ENCODE peak calls at places on chromosome 9, in four cellular contexts. G, W, U and Z are unnamed samples.

GRCh38 chr9:76912631-76913275 is 6.8 kb upstream of the PRUNE2 start:
- DNase-seq in W (no peak), U (no peak), G (peak), Z (no peak)

GRCh38 chr9:114836769-114837168 is 30.9 kb upstream of the TNFSF15 start:
- DNase-seq in U (no peak), G (no peak), W (no peak), Z (no peak)

GRCh38 chr9:128159073-128159783 is 837 bp upstream of the BBLN start:
- DNase-seq in U (no peak), W (no peak), G (no peak), Z (no peak)

GRCh38 chr9:116073826-116074225 is 79.8 kb upstream of the PAPPA start:
- DNase-seq in U (no peak), W (no peak), G (peak), Z (no peak)

GRCh38 chr9:68505681-68506409 is 34.8 kb downstream of the TMEM252 start:
- DNase-seq in W (no peak), G (no peak), U (no peak), Z (no peak)

GRCh38 chr9:22117511-22118388 is 108.6 kb upstream of the CDKN2B start:
- DNase-seq in U (peak), W (no peak), G (peak), Z (no peak)

GRCh38 chr9:110828148-110828730 is 159.6 kb downstream of the MUSK start:
- DNase-seq in W (no peak), G (peak), U (no peak), Z (no peak)

GRCh38 chr9:38662763-38663593 is 42.6 kb upstream of the ANKRD18A start:
- DNase-seq in U (peak), G (no peak), W (no peak), Z (no peak)

GRCh38 chr9:134623408-134624066 is 18.1 kb upstream of the COL5A1 start:
- DNase-seq in G (no peak), U (no peak), W (no peak), Z (no peak)

GRCh38 chr9:1044643-1045042 is 5.5 kb upstream of the DMRT2 start:
- DNase-seq in G (no peak), U (no peak), W (no peak), Z (no peak)

GRCh38 chr9:114348261-114348905 is 18.7 kb downstream of the ORM2 start:
- DNase-seq in W (no peak), G (no peak), U (no peak), Z (no peak)

GRCh38 chr9:88828018-88828417 is 163.2 kb upstream of the S1PR3 start:
- DNase-seq in G (no peak), U (no peak), W (no peak), Z (no peak)

GRCh38 chr9:107894572-107895261 is 405.1 kb upstream of the KLF4 start:
- DNase-seq in W (peak), U (no peak), G (peak), Z (no peak)

GRCh38 chr9:113738506-113738897 is 137.6 kb upstream of the ZNF618 start:
- DNase-seq in U (no peak), W (no peak), G (no peak), Z (peak)

GRCh38 chr9:29969408-29969807 is 2396.1 kb upstream of the C9orf72 start:
- DNase-seq in W (no peak), G (no peak), U (no peak), Z (no peak)

GRCh38 chr9:80028501-80028900 is 456.7 kb downstream of the TLE4 start:
- DNase-seq in G (no peak), U (no peak), W (no peak), Z (no peak)

GRCh38 chr9:111752455-111752854 is 42.3 kb downstream of the SHOC1 start:
- DNase-seq in W (peak), U (no peak), G (peak), Z (no peak)

GRCh38 chr9:120532475-120532874 is 47.5 kb downstream of the CDK5RAP2 start:
- DNase-seq in G (no peak), U (no peak), W (peak), Z (no peak)

GRCh38 chr9:7363777-7364477 is 435.7 kb downstream of the DMAC1 start:
- DNase-seq in U (peak), G (no peak), W (no peak), Z (no peak)

GRCh38 chr9:23219471-23219870 is 606.6 kb downstream of the ELAVL2 start:
- DNase-seq in W (no peak), G (no peak), U (no peak), Z (no peak)

GRCh38 chr9:95043826-95044225 is 273.7 kb downstream of the FANCC start:
- DNase-seq in W (no peak), G (no peak), U (peak), Z (no peak)

GRCh38 chr9:122248448-122248865 is 16.2 kb downstream of the RBM18 start:
- DNase-seq in U (no peak), G (no peak), W (peak), Z (no peak)

GRCh38 chr9:19223724-19224123 is 6.8 kb upstream of the DENND4C start:
- DNase-seq in W (no peak), G (no peak), U (peak), Z (no peak)

GRCh38 chr9:105656131-105656921 is 5.9 kb upstream of the TAL2 start:
- DNase-seq in G (no peak), W (peak), U (no peak), Z (no peak)

GRCh38 chr9:103867886-103868285 is 226.2 kb upstream of the SMC2 start:
- DNase-seq in W (no peak), G (no peak), U (no peak), Z (no peak)

GRCh38 chr9:133701321-133701980 is 36.7 kb downstream of the SARDH start:
- DNase-seq in G (no peak), W (no peak), U (no peak), Z (no peak)

GRCh38 chr9:81395301-81396054 is 293.9 kb downstream of the TLE1 start:
- DNase-seq in U (no peak), G (no peak), W (no peak), Z (no peak)

GRCh38 chr9:84310903-84311302 is 29.7 kb downstream of the SLC28A3 start:
- DNase-seq in G (no peak), W (no peak), U (no peak), Z (no peak)

GRCh38 chr9:79912641-79913040 is 340.9 kb downstream of the TLE4 start:
- DNase-seq in W (no peak), U (no peak), G (no peak), Z (no peak)

GRCh38 chr9:101711330-101711941 is 27.0 kb downstream of the GRIN3A start:
- DNase-seq in W (peak), G (no peak), U (peak), Z (peak)

GRCh38 chr9:108272350-108272899 is 583.4 kb downstream of the ACTL7B start:
- DNase-seq in G (peak), W (peak), U (peak), Z (no peak)

GRCh38 chr9:6667633-6668280 is 22.2 kb upstream of the GLDC start:
- DNase-seq in U (peak), W (peak), G (peak), Z (no peak)

GRCh38 chr9:134315716-134316443 is 10.4 kb upstream of the RXRA start:
- DNase-seq in U (no peak), W (no peak), G (no peak), Z (no peak)

GRCh38 chr9:90038778-90039177 is 434.0 kb downstream of the GADD45G start:
- DNase-seq in W (no peak), G (no peak), U (no peak), Z (peak)

GRCh38 chr9:112271466-112272098 is 61.8 kb downstream of the PTBP3 start:
- DNase-seq in U (no peak), G (peak), W (no peak), Z (no peak)

GRCh38 chr9:90433398-90433890 is 209.2 kb downstream of the DIRAS2 start:
- DNase-seq in U (peak), W (peak), G (no peak), Z (peak)

GRCh38 chr9:69895185-69895584 is 74.6 kb downstream of the CFAP95 start:
- DNase-seq in G (no peak), W (no peak), U (no peak), Z (no peak)

GRCh38 chr9:26264709-26265601 is 586.7 kb upstream of the TUSC1 start:
- DNase-seq in U (peak), W (peak), G (peak), Z (no peak)
- H3K23ac ChIP-seq in U (no peak), W (no peak), G (no peak), Z (no peak)

GRCh38 chr9:137458194-137459146 is 664 bp downstream of the NSMF start:
- DNase-seq in U (no peak), G (no peak), W (no peak), Z (no peak)
- H4K8ac ChIP-seq in U (no peak), G (no peak), W (no peak), Z (peak)

GRCh38 chr9:8382266-8382665 is 582.7 kb upstream of the DMAC1 start:
- DNase-seq in W (no peak), U (peak), G (no peak), Z (no peak)
- H3K23ac ChIP-seq in W (no peak), U (no peak), G (no peak), Z (no peak)

GRCh38 chr9:130192600-130192999 is 20.4 kb downstream of the NCS1 start:
- DNase-seq in G (no peak), U (no peak), W (no peak), Z (no peak)

GRCh38 chr9:130193119-130193518 is 20.9 kb downstream of the NCS1 start:
- DNase-seq in W (no peak), G (no peak), U (no peak), Z (no peak)

GRCh38 chr9:130194406-130194932 is 22.3 kb downstream of the NCS1 start:
- DNase-seq in U (no peak), G (no peak), W (no peak), Z (no peak)

GRCh38 chr9:130195638-130196037 is 23.4 kb downstream of the NCS1 start:
- DNase-seq in W (no peak), G (no peak), U (no peak), Z (no peak)

DNA sequence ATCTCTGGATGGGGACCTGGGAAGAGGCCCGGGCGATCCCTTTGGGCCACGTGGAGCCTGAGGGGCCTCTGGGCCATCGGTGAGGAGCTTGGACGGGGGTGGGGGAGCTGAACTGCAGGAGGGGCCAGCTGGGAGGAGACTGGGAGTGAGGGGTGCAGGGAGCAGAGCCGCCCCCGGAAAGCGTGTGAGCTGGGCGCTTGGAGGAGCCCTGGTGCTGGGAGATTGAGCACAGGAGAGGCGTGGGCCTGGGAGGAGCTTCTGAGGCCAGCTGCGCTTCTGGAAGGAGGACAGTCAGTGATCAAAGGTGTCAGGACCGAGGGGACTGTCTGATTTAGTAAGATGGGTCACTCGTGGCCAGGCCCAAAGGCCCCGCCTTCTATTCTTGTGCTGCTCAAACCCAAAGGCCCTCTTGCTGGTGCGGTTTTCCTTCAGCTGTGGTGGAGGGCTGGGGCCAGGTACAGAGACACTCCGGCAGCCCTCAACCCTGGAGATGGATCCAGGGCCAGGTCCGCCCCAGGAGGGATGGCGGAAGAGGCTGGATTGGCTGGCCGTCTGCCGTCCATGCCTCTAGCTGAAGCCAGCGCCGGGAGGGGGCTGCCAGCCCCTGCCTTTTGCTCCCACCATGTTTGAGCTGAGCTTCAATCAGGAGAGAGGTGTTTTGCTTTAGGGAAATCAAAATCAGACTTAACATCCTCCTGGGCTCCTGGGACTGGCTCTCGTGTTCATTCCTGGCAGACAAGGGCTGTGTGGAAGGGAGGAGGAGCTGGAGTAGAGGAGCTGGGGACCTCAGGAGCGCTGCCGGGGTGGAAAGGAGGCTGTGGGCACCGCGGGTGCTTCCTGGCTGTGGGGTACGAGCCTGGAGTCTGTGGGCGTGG is 21.6 kb downstream of the NCS1 start:
- DNase-seq in G (no peak), U (no peak), W (no peak), Z (no peak)
- H4K8ac ChIP-seq in G (no peak), U (no peak), W (no peak), Z (peak)

DNA sequence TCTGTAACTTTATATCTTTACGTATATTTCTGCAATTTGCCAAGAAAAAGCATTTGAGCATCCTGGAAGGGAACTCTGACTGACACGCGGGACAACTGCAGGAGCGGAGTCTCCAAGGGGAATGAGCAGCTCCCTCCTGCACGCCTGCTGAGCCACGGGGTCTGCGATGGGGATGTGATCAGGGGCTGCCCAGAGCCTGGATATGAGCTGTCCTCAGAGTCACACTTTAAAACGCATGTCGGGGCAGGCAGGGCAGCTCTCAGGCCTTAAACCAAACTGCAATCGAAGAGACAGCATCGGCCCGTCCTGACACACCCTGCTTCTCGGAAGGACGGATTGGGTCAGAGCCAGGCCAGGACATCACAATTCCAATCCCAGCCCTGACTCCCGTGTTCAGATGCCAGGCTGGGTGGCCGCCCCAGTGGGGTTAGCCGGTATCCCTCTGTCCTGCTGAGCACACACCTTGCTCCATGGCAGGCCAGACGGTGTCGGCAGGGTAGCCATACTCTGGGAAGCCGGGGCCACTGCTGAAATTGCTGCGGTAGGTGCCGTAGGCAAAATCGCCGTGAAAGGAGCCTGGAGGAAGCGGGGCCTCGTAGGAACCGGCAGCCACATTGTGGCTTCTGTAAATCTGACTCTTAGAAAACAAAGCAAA is 17.2 kb downstream of the SEC16A start:
- DNase-seq in U (no peak), G (no peak), W (no peak), Z (no peak)
- H3K23ac ChIP-seq in U (no peak), G (no peak), W (no peak), Z (no peak)

GRCh38 chr9:93010696-93011095 is 47.8 kb upstream of the SUSD3 start:
- DNase-seq in U (no peak), G (no peak), W (no peak), Z (no peak)
- H4K8ac ChIP-seq in U (no peak), G (no peak), W (no peak), Z (no peak)

DNA sequence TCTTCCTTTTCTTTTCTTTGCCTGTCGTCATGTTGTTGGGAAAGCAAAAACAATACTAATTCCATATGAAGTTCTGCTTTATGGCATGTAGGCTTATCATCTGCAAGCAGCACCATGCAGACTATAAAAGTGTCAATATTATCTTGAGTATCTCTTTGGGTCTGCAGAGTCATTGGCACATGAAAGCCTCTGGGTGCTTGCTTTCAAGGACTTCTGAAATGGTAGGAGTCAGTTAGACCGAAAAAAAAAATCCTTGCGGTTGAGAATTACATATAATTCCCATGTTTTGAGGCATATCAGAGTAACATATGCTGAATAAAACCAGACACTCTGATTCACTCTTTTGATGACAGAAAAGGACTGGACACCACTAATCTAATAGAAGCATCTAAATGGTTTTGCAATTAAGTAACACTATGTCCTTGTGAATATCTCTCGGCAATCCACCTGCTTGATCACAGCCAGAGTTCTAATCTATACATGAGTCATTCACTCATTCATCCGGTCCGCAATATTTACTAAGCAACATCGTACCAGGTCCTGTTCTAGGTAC is 44.4 kb downstream of the GNAQ start:
- DNase-seq in W (peak), G (no peak), U (no peak), Z (no peak)
- H3K23ac ChIP-seq in W (no peak), G (no peak), U (no peak), Z (no peak)